ENCODE peak calls at places on chromosomes 6 and 20, in six cellular contexts. B, Y, D, S, P and J are unnamed samples.

GRCh38 chr6:2378046-2378657 is 132.7 kb upstream of the GMDS start:
- DNase-seq in B (no peak), Y (peak), D (no peak), S (no peak), P (no peak), J (no peak)

GRCh38 chr6:170124836-170125235 is 166.0 kb downstream of the DLL1 start:
- DNase-seq in B (no peak), Y (peak), D (no peak), S (peak), P (peak), J (peak)

GRCh38 chr6:37303891-37304503 is 46.1 kb upstream of the TMEM217 start:
- DNase-seq in B (no peak), Y (peak), D (no peak), S (peak), P (no peak), J (peak)

GRCh38 chr6:139161169-139161568 is 26.3 kb downstream of the HECA start:
- DNase-seq in B (peak), Y (peak), D (no peak), S (peak), P (no peak), J (peak)

GRCh38 chr6:112251170-112251945 is 3.0 kb downstream of the LAMA4 start:
- DNase-seq in B (no peak), Y (no peak), D (peak), S (no peak), P (no peak), J (no peak)

GRCh38 chr6:97097068-97098047 is 172.8 kb downstream of the KLHL32 start:
- DNase-seq in B (no peak), Y (no peak), D (no peak), S (no peak), P (no peak), J (no peak)

GRCh38 chr20:49385471-49385870 is 97.0 kb downstream of the KCNB1 start:
- DNase-seq in B (no peak), Y (peak), D (no peak), S (peak), P (no peak), J (peak)

GRCh38 chr6:118535176-118535844 is 12.8 kb upstream of the PLN start:
- DNase-seq in B (no peak), Y (no peak), D (no peak), S (no peak), P (no peak), J (no peak)

GRCh38 chr6:56683882-56684281 is 41.2 kb upstream of the DST start:
- DNase-seq in B (no peak), Y (peak), D (peak), S (peak), P (no peak), J (peak)

GRCh38 chr20:60224914-60225313 is 266.7 kb downstream of the CDH26 start:
- DNase-seq in B (no peak), Y (peak), D (no peak), S (peak), P (no peak), J (peak)

GRCh38 chr6:149545754-149546471 is at the start of gene PPIL4:
- DNase-seq in B (peak), Y (peak), D (peak), S (peak), P (peak), J (peak)
- TF ChIP-seq CTCF in B (peak), Y (peak), D (peak), S (peak), P (peak), J (peak)

DNA sequence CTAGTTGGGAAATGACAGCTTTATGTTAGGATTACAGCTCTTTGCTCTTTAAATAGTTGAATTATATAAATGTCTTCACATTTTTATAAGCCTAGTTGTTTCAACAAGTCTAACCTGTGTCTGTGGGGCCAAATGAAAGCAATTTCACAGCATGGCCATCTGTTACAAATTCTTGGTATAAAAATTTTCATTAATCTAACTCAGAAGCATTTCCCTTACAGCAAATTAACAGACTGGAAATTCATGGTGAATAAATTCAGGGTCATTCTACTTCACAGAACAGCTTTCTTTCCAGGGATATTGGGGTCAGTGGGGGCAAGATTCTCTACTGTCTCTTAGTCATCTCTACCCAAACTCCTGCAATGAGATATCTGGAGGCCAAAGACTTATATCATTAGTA is 352.2 kb downstream of the MMUT start:
- DNase-seq in B (no peak), Y (no peak), D (no peak), S (no peak), P (no peak), J (no peak)
- TF ChIP-seq CTCF in B (no peak), Y (no peak), D (no peak), S (no peak), P (no peak), J (no peak)

DNA sequence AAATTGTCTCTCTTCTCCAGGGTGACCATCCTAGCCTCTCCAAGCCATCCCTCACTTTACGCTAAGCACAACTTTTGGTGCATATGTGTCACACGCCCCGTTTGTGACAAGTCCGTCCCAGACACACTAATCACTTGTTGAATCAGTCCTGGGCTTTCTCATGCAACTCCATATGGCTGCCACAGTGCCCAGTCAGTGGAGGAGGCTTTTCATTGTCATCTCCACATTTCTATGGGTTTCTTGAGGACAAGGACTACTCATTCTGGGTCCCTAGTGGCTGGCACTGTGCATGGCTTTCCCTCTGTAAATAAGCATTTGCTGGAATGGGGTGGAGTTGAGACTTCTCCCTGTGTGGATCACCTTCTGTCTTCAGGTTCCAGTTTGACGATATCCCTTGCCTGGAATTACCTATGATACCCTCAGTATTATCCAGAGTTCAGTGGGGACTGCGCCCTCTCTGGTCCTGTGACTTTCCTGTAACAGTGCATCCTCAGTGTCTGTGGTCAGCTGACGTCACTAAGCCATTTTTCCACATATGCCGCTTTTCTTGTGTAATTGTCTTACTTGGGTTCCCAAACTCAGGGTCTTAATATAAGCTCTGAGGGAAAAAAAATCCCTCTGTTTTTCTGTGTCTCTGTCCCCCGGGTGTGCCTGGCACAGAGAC is 59.8 kb upstream of the MYL9 start:
- DNase-seq in B (no peak), Y (no peak), D (no peak), S (no peak), P (no peak), J (no peak)
- TF ChIP-seq CTCF in B (no peak), Y (no peak), D (no peak), S (no peak), P (no peak), J (peak)

GRCh38 chr20:45588800-45589199 is 9.7 kb upstream of the WFDC8 start:
- DNase-seq in B (no peak), Y (no peak), D (no peak), S (no peak), P (no peak), J (peak)

GRCh38 chr20:45595235-45595634 is 16.2 kb upstream of the WFDC8 start:
- DNase-seq in B (no peak), Y (no peak), D (no peak), S (no peak), P (no peak), J (no peak)

GRCh38 chr20:45593498-45593897 is 14.4 kb upstream of the WFDC8 start:
- DNase-seq in B (no peak), Y (no peak), D (no peak), S (no peak), P (no peak), J (no peak)

GRCh38 chr20:45589725-45590124 is 10.6 kb upstream of the WFDC8 start:
- DNase-seq in B (no peak), Y (no peak), D (no peak), S (no peak), P (no peak), J (no peak)

GRCh38 chr20:45592574-45593189 is 13.6 kb upstream of the WFDC8 start:
- DNase-seq in B (no peak), Y (peak), D (no peak), S (peak), P (no peak), J (peak)
- TF ChIP-seq CTCF in B (peak), Y (peak), D (peak), S (peak), P (peak), J (peak)